ENCODE peak calls at places on chromosome 18, in nine cellular contexts. R is activated CD8-positive, alpha-beta memory T cell treated with anti-CD3 and anti-CD28 coated beads, Interleukin-2, amount 50 U/mL, for 4 hours; Q is cardiac septum; N is HuH-7.5; K is left ventricle myocardium superior; W is activated CD4-positive, alpha-beta T cell treated with anti-CD3 and anti-CD28 coated beads, Interleukin-2, amount 50 U/mL, for 1 hour; F is MM.1S; P is stimulated activated CD4-positive, alpha-beta T cell treated with anti-CD3 and anti-CD28 coated beads, Interleukin-2, amount 100 ng/mL, for 48 hours; Y is sigmoid colon. B is an unnamed sample.

GRCh38 chr18:21313576-21313975 is 71.5 kb downstream of the GREB1L start:
- DNase-seq in R (no peak), Q (no peak), N (no peak), K (no peak), W (no peak), F (no peak), P (no peak), Y (no peak), B (no peak)

GRCh38 chr18:76528477-76529432 is 33.7 kb upstream of the ZNF516 start:
- DNase-seq in R (no peak), Q (no peak), N (no peak), K (peak), W (no peak), F (no peak), P (no peak), Y (peak), B (peak)

GRCh38 chr18:2568129-2568528 is 3.2 kb downstream of the METTL4 start:
- DNase-seq in R (no peak), Q (no peak), N (no peak), K (no peak), W (no peak), F (no peak), P (no peak), Y (no peak), B (no peak)

GRCh38 chr18:54149078-54149697 is 75.3 kb downstream of the MBD2 start:
- DNase-seq in R (peak), Q (no peak), N (no peak), K (no peak), W (no peak), F (no peak), P (peak), Y (no peak), B (peak)

GRCh38 chr18:78751664-78752063 is 228.0 kb upstream of the SALL3 start:
- DNase-seq in R (no peak), Q (peak), N (no peak), K (no peak), W (no peak), F (no peak), P (no peak), Y (no peak), B (peak)

GRCh38 chr18:78692105-78692504 is 287.5 kb upstream of the SALL3 start:
- DNase-seq in R (no peak), Q (no peak), N (no peak), K (no peak), W (no peak), F (no peak), P (no peak), Y (no peak), B (no peak)

GRCh38 chr18:63505566-63506335 is 29.0 kb downstream of the SERPINB5 start:
- DNase-seq in R (no peak), Q (no peak), N (no peak), K (no peak), W (no peak), F (peak), P (peak), Y (no peak), B (no peak)

GRCh38 chr18:72283148-72283925 is 260.8 kb downstream of the CBLN2 start:
- DNase-seq in R (no peak), Q (no peak), N (no peak), K (no peak), W (no peak), F (no peak), P (no peak), Y (no peak), B (no peak)

B was measured in lower leg skin.